ENCODE peak calls at places on chromosomes 13 and 19, in four cellular contexts. Y is adipocyte, V is breast epithelium, X is GM06990. M is an unnamed sample.

GRCh38 chr19:39926170-39926755 is 8.2 kb downstream of the FCGBP start:
- DNase-seq in Y (no peak), V (no peak), X (no peak), M (no peak)

GRCh38 chr19:37867831-37868230 is 38.6 kb downstream of the WDR87 start:
- DNase-seq in Y (peak), V (no peak), X (no peak), M (no peak)

GRCh38 chr19:40411125-40411842 is 1.9 kb downstream of the PRX start:
- DNase-seq in Y (no peak), V (peak), X (peak), M (no peak)

GRCh38 chr19:56069642-56070041 is 51.5 kb downstream of the ZNF787 start:
- DNase-seq in Y (no peak), V (no peak), X (no peak), M (no peak)

GRCh38 chr13:37058801-37059135 is 720 bp downstream of the SUPT20H start:
- DNase-seq in Y (peak), V (no peak), X (no peak), M (no peak)

GRCh38 chr19:23823952-23824389 is 65.3 kb upstream of the ZNF681 start:
- DNase-seq in Y (no peak), V (no peak), X (peak), M (no peak)

GRCh38 chr13:112724788-112725345 is 35.0 kb downstream of the ATP11A start:
- DNase-seq in Y (no peak), V (no peak), X (no peak), M (no peak)

GRCh38 chr13:45297456-45298205 is 43.4 kb downstream of the TPT1 start:
- DNase-seq in Y (no peak), V (no peak), X (no peak), M (no peak)

GRCh38 chr13:60620611-60621395 is 223.8 kb downstream of the TDRD3 start:
- DNase-seq in Y (no peak), V (no peak), X (no peak), M (peak)

GRCh38 chr13:51541809-51542258 is 42.4 kb upstream of the WDFY2 start:
- DNase-seq in Y (no peak), V (no peak), X (no peak), M (no peak)

GRCh38 chr19:40718774-40719391 is 2.0 kb downstream of the ITPKC start:
- DNase-seq in Y (peak), V (peak), X (peak), M (peak)

GRCh38 chr19:10887616-10888367 is 16.4 kb downstream of the CARM1 start:
- DNase-seq in Y (peak), V (no peak), X (no peak), M (no peak)

GRCh38 chr19:38696733-38697055 is 47.6 kb downstream of the CAPN12 start:
- DNase-seq in Y (no peak), V (no peak), X (no peak), M (no peak)

GRCh38 chr13:39417643-39418042 is 185.3 kb downstream of the LHFPL6 start:
- DNase-seq in Y (peak), V (no peak), X (no peak), M (peak)

GRCh38 chr19:4089400-4089908 is 22.8 kb upstream of the ZBTB7A start:
- DNase-seq in Y (no peak), V (no peak), X (no peak), M (no peak)

GRCh38 chr13:38685974-38686571 is 804 bp upstream of the FREM2 start:
- DNase-seq in Y (peak), V (no peak), X (no peak), M (peak)

GRCh38 chr19:41144403-41144802 is 30.2 kb downstream of the CYP2F1 start:
- DNase-seq in Y (peak), V (peak), X (no peak), M (peak)

GRCh38 chr13:101453784-101454201 is 1.3 kb downstream of the ITGBL1 start:
- DNase-seq in Y (peak), V (peak), X (peak), M (peak)

GRCh38 chr19:2362970-2363300 is 2.9 kb downstream of the TMPRSS9 start:
- DNase-seq in Y (no peak), V (no peak), X (no peak), M (no peak)

GRCh38 chr13:109749365-109749764 is 37.0 kb downstream of the IRS2 start:
- DNase-seq in Y (no peak), V (no peak), X (no peak), M (no peak)

GRCh38 chr13:77896536-77896935 is 22.1 kb downstream of the EDNRB start:
- DNase-seq in Y (no peak), V (no peak), X (no peak), M (no peak)

GRCh38 chr19:14683439-14683838 is 6.4 kb upstream of the ZNF333 start:
- DNase-seq in Y (no peak), V (no peak), X (no peak), M (no peak)

GRCh38 chr19:29576043-29576442 is 30.0 kb upstream of the POP4 start:
- DNase-seq in Y (no peak), V (no peak), X (no peak), M (no peak)

GRCh38 chr19:53994811-53995210 is 3.4 kb downstream of the CACNG6 start:
- DNase-seq in Y (no peak), V (no peak), X (no peak), M (no peak)

GRCh38 chr19:45200614-45201013 is 22.0 kb downstream of the BLOC1S3 start:
- DNase-seq in Y (peak), V (no peak), X (no peak), M (peak)

GRCh38 chr19:42185281-42185680 is 32.2 kb downstream of the DEDD2 start:
- DNase-seq in Y (no peak), V (no peak), X (no peak), M (no peak)

GRCh38 chr19:39264306-39265290 is 3.6 kb upstream of the IFNL2 start:
- DNase-seq in Y (peak), V (no peak), X (no peak), M (peak)

GRCh38 chr13:65889368-65889767 is 1340.8 kb downstream of the PCDH9 start:
- DNase-seq in Y (no peak), V (no peak), X (no peak), M (no peak)